ENCODE peak calls at places on chromosomes 12 and 14, in seven cellular contexts. P is heart left ventricle, Y is A549, I is suprapubic skin, S is breast epithelium, G is transverse colon, K is Peyer's patch. F is an unnamed sample.
A peak's percentile ranks its signal among the peaks of the same experiment; 100 is the strongest.

GRCh38 chr12:95492462-95492861 is 18.5 kb downstream of the METAP2 start:
- DNase-seq in G (no peak), Y (no peak), I (no peak), P (no peak), S (no peak), K (no peak), F (no peak)

GRCh38 chr12:99059824-99060526 is 414.9 kb downstream of the APAF1 start:
- DNase-seq in G (no peak), P (peak; percentile 38), Y (no peak), K (no peak), I (no peak), S (no peak), F (no peak)

GRCh38 chr14:87449016-87449415 is 544.0 kb downstream of the GALC start:
- DNase-seq in I (no peak), Y (no peak), P (no peak), G (no peak), K (no peak), S (no peak), F (no peak)

GRCh38 chr12:64400041-64400440 is 4.2 kb upstream of the XPOT start:
- DNase-seq in G (no peak), S (no peak), K (no peak), Y (no peak), I (no peak), P (no peak), F (no peak)

GRCh38 chr14:67359319-67359774 is 257 bp downstream of the ATP6V1D start:
- DNase-seq in S (no peak), K (no peak), P (peak; percentile 51), G (peak; percentile 24), Y (peak; percentile 21), I (no peak), F (peak; percentile 5)

GRCh38 chr14:56594428-56594827 is 14.8 kb downstream of the TMEM260 start:
- DNase-seq in I (no peak), K (no peak), P (no peak), G (no peak), S (no peak), Y (no peak), F (no peak)

GRCh38 chr12:117063162-117063911 is 35.9 kb downstream of the TESC start:
- DNase-seq in K (peak; percentile 72), P (peak; percentile 46), I (no peak), S (no peak), G (peak; percentile 33), Y (no peak), F (no peak)

GRCh38 chr12:108907861-108908302 is 28.0 kb downstream of the DAO start:
- DNase-seq in G (no peak), P (no peak), K (no peak), S (no peak), I (no peak), Y (peak; percentile 18), F (no peak)

GRCh38 chr14:29475641-29476040 is 452.0 kb downstream of the PRKD1 start:
- DNase-seq in Y (no peak), I (no peak), G (no peak), S (no peak), P (no peak), K (no peak), F (no peak)

GRCh38 chr14:89650077-89650978 is 233.3 kb upstream of the FOXN3 start:
- DNase-seq in I (no peak), Y (no peak), G (no peak), S (no peak), P (no peak), K (no peak), F (no peak)

GRCh38 chr14:92951912-92952471 is 29.0 kb downstream of the CHGA start:
- DNase-seq in S (peak; percentile 67), G (peak; percentile 84), Y (peak; percentile 84), K (peak; percentile 81), I (peak; percentile 87), P (peak; percentile 74), F (peak; percentile 77)

GRCh38 chr14:19911114-19911513 is 9.3 kb upstream of the OR4K5 start:
- DNase-seq in I (no peak), P (no peak), Y (no peak), K (no peak), S (no peak), G (no peak), F (no peak)

GRCh38 chr14:19902409-19902808 is 18.0 kb upstream of the OR4K5 start:
- DNase-seq in G (no peak), Y (no peak), I (no peak), K (no peak), P (no peak), S (no peak), F (no peak)

GRCh38 chr14:19900999-19901398 is 19.4 kb upstream of the OR4K5 start:
- DNase-seq in K (no peak), P (no peak), I (no peak), S (no peak), G (no peak), Y (no peak), F (no peak)

DNA sequence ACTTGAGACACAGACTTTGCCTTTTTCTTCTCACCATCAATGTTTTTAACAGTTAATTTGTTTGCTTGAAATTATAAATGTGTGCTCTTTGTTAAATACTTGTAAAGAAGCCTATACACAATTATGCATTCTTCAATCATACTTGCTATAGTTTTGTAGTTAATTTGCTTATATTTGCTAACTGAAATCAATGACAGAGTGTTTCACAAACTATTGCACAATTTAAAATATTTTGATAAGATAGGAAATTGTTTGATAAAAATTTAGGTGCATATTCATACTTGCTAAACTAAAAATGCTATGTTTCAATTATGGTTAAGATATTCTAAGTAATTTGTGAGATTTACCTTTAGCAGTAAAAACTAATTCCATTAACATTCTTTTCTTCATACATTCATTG is 13.7 kb upstream of the OR4K5 start:
- DNase-seq in K (no peak), S (no peak), G (no peak), Y (no peak), P (no peak), I (no peak), F (no peak)
- H3K27ac ChIP-seq in K (no peak overlapping the region), S (no peak overlapping the region), G (no peak overlapping the region), Y (no peak overlapping the region), P (no peak overlapping the region), I (no peak overlapping the region), F (no peak overlapping the region)

DNA sequence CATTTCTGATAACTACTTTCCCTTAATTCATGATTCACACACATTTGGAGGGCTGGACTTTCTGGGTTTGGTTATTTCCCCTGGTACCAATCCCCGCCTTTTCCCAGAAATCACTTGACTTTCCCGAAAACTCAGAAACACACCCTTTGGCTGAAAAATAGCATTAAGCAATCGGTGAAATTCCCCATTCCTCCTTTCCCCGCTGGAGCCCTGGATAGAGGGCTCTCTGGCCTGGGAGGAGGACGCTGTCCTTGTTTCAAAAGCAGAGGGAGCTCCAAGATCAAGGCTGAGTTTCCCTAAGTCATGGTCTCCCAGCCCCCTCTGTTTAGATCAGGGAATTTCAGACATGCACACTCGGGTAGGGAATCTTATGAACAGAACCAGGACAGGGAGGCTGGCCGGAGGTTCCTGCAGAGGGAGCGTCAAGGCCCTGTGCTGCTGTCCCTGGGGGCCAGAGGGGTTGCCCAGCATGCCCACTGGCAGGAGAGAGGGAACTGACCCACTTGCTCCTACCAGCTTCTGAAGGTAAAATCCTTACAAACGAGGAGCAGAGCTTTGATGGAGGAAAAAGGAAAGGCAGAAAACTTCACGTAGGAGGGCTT is at the start of gene C1S:
- DNase-seq in Y (peak; percentile 93), I (peak; percentile 82), P (peak; percentile 74), G (peak; percentile 54), K (no peak), S (no peak), F (peak; percentile 52)
- TF ChIP-seq POLR2A in Y (peak; percentile 30), I (no peak), P (no peak), G (peak; percentile 69), K (no peak), S (peak; percentile 63), F (peak; percentile 35)

GRCh38 chr12:69392146-69392928 is 32.8 kb downstream of the YEATS4 start:
- DNase-seq in G (no peak), Y (no peak), P (no peak), I (no peak), K (no peak), S (no peak), F (no peak)
- H3K27ac ChIP-seq in G (no peak overlapping the region), Y (no peak overlapping the region), P (no peak overlapping the region), I (no peak overlapping the region), K (no peak overlapping the region), S (no peak overlapping the region), F (no peak overlapping the region)

GRCh38 chr12:57005980-57006808 is at the start of gene ZBTB39:
- DNase-seq in P (peak; percentile 58), G (peak; percentile 65), Y (peak; percentile 82), I (no peak), K (peak; percentile 58), S (no peak), F (peak; percentile 59)
- TF ChIP-seq POLR2A in P (no peak), G (no peak), Y (peak; percentile 83), I (no peak), K (no peak), S (no peak), F (no peak)

GRCh38 chr12:31954925-31955678 is 4.1 kb upstream of the RESF1 start:
- DNase-seq in K (no peak), Y (no peak), S (no peak), I (no peak), P (no peak), G (no peak), F (no peak)
- H3K27ac ChIP-seq in K (no peak overlapping the region), Y (peak overlapping the region; percentile 39), S (no peak overlapping the region), I (no peak overlapping the region), P (no peak overlapping the region), G (no peak overlapping the region), F (no peak overlapping the region)

DNA sequence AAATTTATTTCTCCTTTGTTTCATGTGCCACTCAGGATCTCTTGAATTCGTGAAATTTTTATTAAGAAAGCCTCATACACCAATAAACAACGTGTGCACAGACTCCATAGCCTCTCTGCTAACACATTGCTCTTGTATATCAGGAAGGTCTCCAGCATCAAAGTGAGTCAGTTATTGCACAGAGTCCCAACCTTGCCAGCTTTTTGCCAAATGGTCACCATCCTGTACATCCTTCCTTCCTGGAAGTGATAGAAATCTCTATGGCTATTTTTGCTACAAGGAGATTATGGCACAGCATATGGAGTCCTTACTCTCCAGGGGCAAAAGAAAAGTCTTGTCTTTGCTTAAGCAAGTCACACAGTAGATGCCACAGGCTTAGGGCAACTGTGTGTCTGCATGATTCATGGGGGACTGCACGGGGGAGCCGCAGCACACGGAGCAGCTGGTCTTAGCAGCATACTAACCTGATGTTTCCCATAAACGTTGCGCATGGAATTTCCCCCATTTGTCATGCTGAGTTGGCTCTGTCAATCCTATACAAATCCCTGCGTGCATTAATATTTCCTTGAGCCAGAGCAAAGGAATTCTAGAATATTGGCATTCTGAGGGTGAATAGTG is 71.0 kb downstream of the SAMD4A start:
- DNase-seq in K (no peak), P (no peak), G (no peak), I (no peak), Y (no peak), S (no peak), F (no peak)
- TF ChIP-seq POLR2A in K (no peak), P (no peak), G (no peak), I (no peak), Y (no peak), S (no peak), F (no peak)

GRCh38 chr12:111574797-111575443 is 24.2 kb downstream of the ATXN2 start:
- DNase-seq in K (no peak), G (no peak), I (no peak), Y (no peak), P (no peak), S (no peak), F (no peak)
- H3K27ac ChIP-seq in K (no peak overlapping the region), G (no peak overlapping the region), I (no peak overlapping the region), Y (no peak overlapping the region), P (no peak overlapping the region), S (no peak overlapping the region), F (no peak overlapping the region)

GRCh38 chr14:75258803-75259509 is 19.7 kb upstream of the FOS start:
- DNase-seq in S (peak; percentile 99), Y (peak; percentile 98), P (peak; percentile 100), G (peak; percentile 100), K (peak; percentile 98), I (peak; percentile 100), F (peak; percentile 98)
- TF ChIP-seq POLR2A in S (peak; percentile 76), Y (no peak), P (no peak), G (peak; percentile 84), K (peak; percentile 55), I (peak; percentile 75), F (peak; percentile 92)

GRCh38 chr14:64971452-64971889 is 665 bp downstream of the RAB15 start:
- DNase-seq in P (no peak), Y (no peak), G (no peak), S (no peak), K (no peak), I (no peak), F (no peak)
- H3K27ac ChIP-seq in P (no peak overlapping the region), Y (peak overlapping the region; percentile 94), G (peak overlapping the region; percentile 81), S (peak overlapping the region; percentile 80), K (peak overlapping the region; percentile 53), I (no peak overlapping the region), F (no peak overlapping the region)

F was measured in thyroid gland.